ENCODE peak calls at places on chromosomes 13 and 19, in nine cellular contexts. F is brain microvascular endothelial cell, K is fibroblast of pulmonary artery, J is GM10248, M is germinal center, L is amygdala, R is uterus, S is heart right ventricle, G is adrenal gland. A is an unnamed sample.

GRCh38 chr19:43439183-43440063 is 24.7 kb downstream of the TEX101 start:
- DNase-seq in F (no peak), K (peak; percentile 72), J (no peak), M (no peak), L (no peak), R (no peak), S (peak; percentile 10), G (no peak), A (no peak)

GRCh38 chr19:44315883-44316282 is 11.1 kb upstream of the ZNF235 start:
- DNase-seq in F (no peak), K (peak; percentile 12), J (no peak), M (no peak), L (no peak), R (no peak), S (no peak), G (no peak), A (no peak)

GRCh38 chr19:8500158-8500557 is 2.3 kb downstream of the PRAM1 start:
- DNase-seq in F (no peak), K (no peak), J (no peak), M (no peak), L (no peak), R (no peak), S (no peak), G (no peak), A (no peak)

GRCh38 chr13:33676700-33677048 is 141.3 kb upstream of the RFC3 start:
- DNase-seq in F (peak; percentile 36), K (peak; percentile 67), J (no peak), M (no peak), L (peak; percentile 1), R (peak; percentile 29), S (peak; percentile 64), G (peak; percentile 75), A (no peak)

GRCh38 chr13:35649162-35649561 is 172.7 kb upstream of the MAB21L1 start:
- DNase-seq in F (no peak), K (peak; percentile 35), J (no peak), M (no peak), L (no peak), R (no peak), S (no peak), G (no peak), A (no peak)

GRCh38 chr13:41802684-41803554 is 158.0 kb downstream of the VWA8 start:
- DNase-seq in F (peak; percentile 85), K (peak; percentile 67), J (no peak), M (no peak), L (no peak), R (no peak), S (no peak), G (no peak), A (no peak)

GRCh38 chr13:51550151-51550550 is 34.1 kb upstream of the WDFY2 start:
- DNase-seq in F (no peak), K (no peak), J (no peak), M (no peak), L (no peak), R (no peak), S (no peak), G (no peak), A (no peak)

GRCh38 chr19:33868076-33868735 is 71.5 kb downstream of the KCTD15 start:
- DNase-seq in F (no peak), K (no peak), J (no peak), M (no peak), L (no peak), R (no peak), S (no peak), G (no peak), A (no peak)

GRCh38 chr19:2329162-2329505 is 650 bp downstream of the SPPL2B start:
- DNase-seq in F (no peak), K (no peak), J (no peak), M (no peak), L (no peak), R (no peak), S (no peak), G (no peak), A (no peak)

GRCh38 chr19:33290956-33291622 is 11.2 kb downstream of the CEBPA start:
- DNase-seq in F (no peak), K (no peak), J (no peak), M (no peak), L (no peak), R (no peak), S (no peak), G (no peak), A (no peak)

A was measured in caudate nucleus.